ENCODE peak calls at places on chromosomes 6 and 20, in seven cellular contexts. L is brain microvascular endothelial cell; A is GM06990; I is neuronal stem cell; O is GM23248; D is CD8-positive, alpha-beta memory T cell; N is A673. V is an unnamed sample. For H3K27me3, the result is how much of the 10 kb centered on the place peaks cover.

GRCh38 chr6:11830105-11830504 is 51.5 kb upstream of the ADTRP start:
- DNase-seq in L (no peak), A (no peak), I (no peak), O (no peak), D (no peak), N (no peak), V (no peak)

GRCh38 chr20:63846938-63847373 is 14.3 kb upstream of the ABHD16B start:
- DNase-seq in L (no peak), A (no peak), I (no peak), O (no peak), D (no peak), N (no peak), V (no peak)

GRCh38 chr6:28165566-28165965 is 23.9 kb downstream of the ZKSCAN8 start:
- DNase-seq in L (no peak), A (no peak), I (no peak), O (no peak), D (no peak), N (no peak), V (no peak)

GRCh38 chr6:116492331-116493067 is 18.9 kb upstream of the CALHM5 start:
- DNase-seq in L (no peak), A (no peak), I (peak), O (no peak), D (no peak), N (no peak), V (no peak)

GRCh38 chr20:64011366-64011779 is 24.6 kb upstream of the C20orf204 start:
- DNase-seq in L (no peak), A (no peak), I (no peak), O (no peak), D (no peak), N (no peak), V (no peak)

GRCh38 chr20:20448891-20449290 is 81.0 kb downstream of the INSM1 start:
- DNase-seq in L (no peak), A (no peak), I (no peak), O (no peak), D (no peak), N (no peak), V (no peak)

GRCh38 chr6:68296126-68296525 is 339.0 kb upstream of the ADGRB3 start:
- DNase-seq in L (no peak), A (no peak), I (no peak), O (no peak), D (no peak), N (no peak), V (no peak)

GRCh38 chr6:69768664-69769063 is 28.1 kb downstream of the LMBRD1 start:
- DNase-seq in L (no peak), A (no peak), I (no peak), O (peak), D (no peak), N (no peak), V (no peak)

GRCh38 chr6:149489967-149490366 is 5.2 kb upstream of the ZC3H12D start:
- DNase-seq in L (no peak), A (no peak), I (no peak), O (no peak), D (no peak), N (no peak), V (no peak)

GRCh38 chr6:149213829-149214228 is 103.7 kb upstream of the TAB2 start:
- DNase-seq in L (no peak), A (no peak), I (no peak), O (peak), D (no peak), N (no peak), V (no peak)

GRCh38 chr20:18717062-18717461 is 96.5 kb upstream of the SCP2D1 start:
- DNase-seq in L (no peak), A (no peak), I (no peak), O (no peak), D (no peak), N (no peak), V (no peak)

GRCh38 chr20:18718129-18718528 is 95.5 kb upstream of the SCP2D1 start:
- DNase-seq in L (no peak), A (no peak), I (no peak), O (no peak), D (no peak), N (no peak), V (no peak)

GRCh38 chr20:18712877-18713276 is 100.7 kb upstream of the SCP2D1 start:
- DNase-seq in L (no peak), A (no peak), I (peak), O (no peak), D (no peak), N (no peak), V (no peak)

GRCh38 chr20:18712116-18712515 is 101.5 kb upstream of the SCP2D1 start:
- DNase-seq in L (no peak), A (no peak), I (no peak), O (no peak), D (no peak), N (no peak), V (no peak)

GRCh38 chr20:18715564-18715963 is 98.0 kb upstream of the SCP2D1 start:
- DNase-seq in L (no peak), A (no peak), I (no peak), O (no peak), D (no peak), N (no peak), V (no peak)
- H3K4me3 ChIP-seq in L (no peak), A (no peak), I (no peak), O (no peak), D (no peak), N (no peak), V (no peak)

GRCh38 chr20:62551408-62552323 is 75.9 kb upstream of the GATA5 start:
- DNase-seq in L (no peak), A (no peak), I (no peak), O (no peak), D (no peak), N (no peak), V (no peak)
- H3K27me3 ChIP-seq in L (under half), A (under half), I (half or more), O (half or more), D (under half), N (half or more), V (half or more)

DNA sequence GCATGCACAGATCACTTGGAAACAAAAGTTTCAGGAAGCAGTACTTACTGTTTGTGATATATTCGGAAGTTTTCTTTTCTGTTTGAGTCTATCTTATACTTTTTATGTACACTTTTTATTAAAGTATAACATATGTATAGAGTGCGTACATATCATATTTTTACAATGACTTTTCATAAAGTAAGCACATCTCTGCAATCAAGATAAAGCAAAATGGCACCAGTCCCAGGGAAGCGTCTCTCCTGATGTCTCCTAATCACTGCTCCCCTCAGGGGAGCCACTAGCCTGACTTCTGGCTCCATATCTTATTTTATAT is 26.3 kb downstream of the CDS2 start:
- DNase-seq in L (no peak), A (no peak), I (no peak), O (no peak), D (no peak), N (no peak), V (no peak)
- H3K4me3 ChIP-seq in L (no peak), A (no peak), I (no peak), O (no peak), D (no peak), N (no peak), V (no peak)

GRCh38 chr20:61661025-61661424 is 404.7 kb downstream of the TAF4 start:
- DNase-seq in L (no peak), A (no peak), I (no peak), O (no peak), D (no peak), N (no peak), V (no peak)

GRCh38 chr20:61662226-61662945 is 403.3 kb downstream of the TAF4 start:
- DNase-seq in L (no peak), A (no peak), I (no peak), O (no peak), D (no peak), N (no peak), V (no peak)

GRCh38 chr20:61661583-61661982 is 404.1 kb downstream of the TAF4 start:
- DNase-seq in L (no peak), A (no peak), I (no peak), O (no peak), D (no peak), N (no peak), V (no peak)

GRCh38 chr20:61659652-61660346 is 405.9 kb downstream of the TAF4 start:
- DNase-seq in L (no peak), A (no peak), I (peak), O (no peak), D (no peak), N (no peak), V (no peak)

DNA sequence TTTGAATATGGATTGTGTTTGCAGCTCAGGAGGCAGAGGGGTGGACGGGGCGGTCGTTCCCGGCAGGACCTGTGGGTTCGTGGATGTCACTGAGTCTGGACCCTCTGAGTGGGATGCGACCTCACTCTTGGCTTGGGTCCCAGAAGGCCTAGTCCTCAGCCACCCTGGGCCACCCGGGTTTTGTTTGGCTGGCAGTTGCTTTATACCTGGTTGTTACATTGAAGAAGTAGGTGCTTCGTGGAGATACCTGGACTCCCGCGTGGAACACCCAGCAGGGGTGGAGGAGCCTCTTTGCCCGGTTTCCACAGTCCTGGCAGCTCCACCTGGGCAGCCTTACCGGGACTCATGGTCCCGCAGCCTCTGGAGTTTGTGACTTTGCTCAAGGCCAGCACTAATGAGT is 405.1 kb downstream of the TAF4 start:
- DNase-seq in L (no peak), A (no peak), I (no peak), O (no peak), D (no peak), N (no peak), V (no peak)
- H3K27me3 ChIP-seq in L (under half), A (under half), I (under half), O (under half), D (under half), N (under half), V (under half)

GRCh38 chr6:151701820-151702562 is 105.5 kb upstream of the ESR1 start:
- DNase-seq in L (no peak), A (peak), I (no peak), O (no peak), D (no peak), N (no peak), V (no peak)

GRCh38 chr6:151695181-151695580 is 112.3 kb upstream of the ESR1 start:
- DNase-seq in L (no peak), A (no peak), I (no peak), O (no peak), D (no peak), N (no peak), V (no peak)

GRCh38 chr6:151699719-151700118 is 107.8 kb upstream of the ESR1 start:
- DNase-seq in L (no peak), A (no peak), I (no peak), O (no peak), D (no peak), N (no peak), V (no peak)

GRCh38 chr6:151702851-151703629 is 104.4 kb upstream of the ESR1 start:
- DNase-seq in L (no peak), A (peak), I (no peak), O (peak), D (no peak), N (no peak), V (no peak)

GRCh38 chr6:151698921-151699705 is 108.4 kb upstream of the ESR1 start:
- DNase-seq in L (no peak), A (no peak), I (no peak), O (no peak), D (no peak), N (no peak), V (no peak)
- H3K4me3 ChIP-seq in L (no peak), A (no peak), I (no peak), O (no peak), D (no peak), N (no peak), V (no peak)

GRCh38 chr6:99330159-99330558 is 19.3 kb downstream of the FAXC start:
- DNase-seq in L (peak), A (peak), I (peak), O (peak), D (peak), N (peak), V (peak)
- H3K27me3 ChIP-seq in L (under half), A (under half), I (under half), O (under half), D (under half), N (under half), V (under half)

DNA sequence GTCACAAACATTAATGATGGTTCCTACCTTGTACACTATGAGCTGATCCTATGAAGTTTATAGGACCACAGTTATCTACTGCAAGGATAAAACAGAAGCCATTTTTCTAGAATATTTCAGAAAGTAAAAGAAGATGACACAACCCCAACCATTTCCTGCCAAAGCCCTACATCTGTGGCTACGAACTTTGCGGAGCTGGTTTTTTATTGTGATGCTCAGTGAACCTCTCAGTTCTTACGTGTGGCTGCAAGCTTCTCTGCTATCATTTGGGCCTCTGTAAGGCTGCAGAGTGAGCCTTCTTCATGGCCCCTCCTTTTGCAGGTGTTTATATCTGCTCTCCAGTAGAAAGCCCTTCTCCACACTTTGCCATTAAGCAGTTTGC is 17.8 kb upstream of the TAGAP start:
- DNase-seq in L (no peak), A (peak), I (no peak), O (no peak), D (peak), N (no peak), V (no peak)
- H3K4me3 ChIP-seq in L (no peak), A (no peak), I (no peak), O (no peak), D (peak), N (no peak), V (no peak)

DNA sequence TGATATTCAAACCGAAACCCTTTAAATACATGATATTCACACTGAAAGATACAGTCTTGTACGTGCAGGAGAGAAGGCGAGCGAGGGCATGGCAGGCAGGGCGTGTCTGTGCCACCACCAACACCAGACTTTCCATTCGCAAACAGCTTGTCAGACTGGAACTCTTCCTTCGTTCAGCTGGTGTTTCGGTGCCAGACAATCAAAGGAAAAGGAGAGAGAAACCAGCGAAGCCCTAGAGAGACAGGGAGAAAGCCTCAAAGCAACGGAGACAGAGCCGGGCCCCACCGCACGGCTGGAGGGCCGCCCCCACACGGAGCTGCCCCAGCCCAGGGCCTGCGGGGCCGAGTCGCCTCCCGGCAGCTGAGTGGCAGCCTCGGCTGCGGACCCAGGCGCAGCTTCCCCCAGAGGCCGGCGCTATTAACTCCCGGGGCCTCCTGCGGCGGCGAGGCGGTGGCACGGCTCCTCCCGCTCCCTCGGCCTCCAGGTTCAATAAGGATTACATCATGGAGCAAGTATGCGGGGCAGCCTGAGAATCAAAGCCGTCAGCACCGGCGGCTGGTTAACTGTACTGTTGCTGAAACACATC is 32.1 kb upstream of the NR2E1 start:
- DNase-seq in L (peak), A (no peak), I (peak), O (peak), D (no peak), N (peak), V (peak)
- H3K27me3 ChIP-seq in L (under half), A (under half), I (half or more), O (under half), D (under half), N (under half), V (under half)

GRCh38 chr20:18012901-18013300 is 44.1 kb downstream of the MGME1 start:
- DNase-seq in L (no peak), A (no peak), I (no peak), O (no peak), D (no peak), N (no peak), V (no peak)

GRCh38 chr20:18007534-18008292 is 38.9 kb downstream of the MGME1 start:
- DNase-seq in L (no peak), A (no peak), I (no peak), O (peak), D (no peak), N (no peak), V (no peak)

GRCh38 chr20:18009116-18009515 is 40.3 kb downstream of the MGME1 start:
- DNase-seq in L (no peak), A (no peak), I (no peak), O (no peak), D (no peak), N (no peak), V (no peak)

GRCh38 chr20:18011951-18012645 is 43.3 kb downstream of the MGME1 start:
- DNase-seq in L (no peak), A (no peak), I (no peak), O (no peak), D (no peak), N (no peak), V (no peak)

GRCh38 chr20:18011482-18011881 is 42.7 kb downstream of the MGME1 start:
- DNase-seq in L (no peak), A (no peak), I (no peak), O (no peak), D (no peak), N (no peak), V (no peak)
- H3K4me3 ChIP-seq in L (no peak), A (no peak), I (no peak), O (no peak), D (no peak), N (no peak), V (no peak)

DNA sequence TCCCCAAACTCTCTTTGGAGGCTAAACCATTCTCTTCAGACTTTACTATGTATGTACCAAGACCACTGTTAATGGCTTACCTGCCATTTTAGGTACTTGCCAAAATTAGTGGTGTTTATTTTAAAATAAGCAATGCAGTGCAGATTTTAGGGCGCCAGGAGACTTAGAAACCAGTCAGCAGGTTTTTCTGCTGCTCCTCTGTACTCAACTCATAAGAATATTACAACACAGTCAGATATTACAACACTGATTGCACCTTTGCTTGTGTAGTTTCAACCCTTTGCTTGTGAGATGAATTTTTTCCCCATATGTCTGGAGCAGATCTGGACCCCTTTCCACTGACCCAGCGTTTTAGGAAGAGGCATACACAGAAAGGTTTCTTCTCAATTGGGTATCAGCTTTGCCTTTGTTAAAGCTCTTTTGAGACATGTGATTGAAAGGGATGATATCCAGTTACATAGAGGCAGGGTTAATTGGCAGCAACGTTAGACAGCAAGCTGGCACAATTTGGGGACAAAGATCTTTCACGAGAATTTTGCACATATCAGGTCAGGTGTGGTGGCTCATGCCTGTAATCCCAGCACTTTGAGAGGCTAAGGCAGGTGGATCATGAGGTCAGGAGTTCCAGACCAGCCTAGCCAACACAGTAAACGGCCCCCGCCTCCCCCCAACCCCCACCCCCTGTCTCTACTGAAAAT is 6.2 kb downstream of the TTPAL start:
- DNase-seq in L (no peak), A (no peak), I (no peak), O (no peak), D (no peak), N (no peak), V (no peak)
- H3K27me3 ChIP-seq in L (under half), A (under half), I (under half), O (under half), D (under half), N (under half), V (under half)